ENCODE peak calls at places on chromosomes 4 and X, in eight cellular contexts. One of them, this sample, is unnamed.

GRCh38 chr4:150251752-150252190 is 173.5 kb downstream of the DCLK2 start:
- DNase-seq in MM.1S: no peak
- DNase-seq in fibroblast of lung: no peak
- DNase-seq in neural progenitor cell: peak; percentile 45
- DNase-seq in H9: peak; percentile 78
- DNase-seq in IMR-90: no peak
- DNase-seq in CD8-positive, alpha-beta memory T cell: no peak
- DNase-seq in tibial nerve: no peak
- DNase-seq in this sample: no peak

GRCh38 chrX:34586507-34586906 is 70.6 kb downstream of the TMEM47 start:
- DNase-seq in H9: no peak
- DNase-seq in fibroblast of lung: no peak
- DNase-seq in neural progenitor cell: no peak
- DNase-seq in MM.1S: no peak
- DNase-seq in IMR-90: no peak
- DNase-seq in CD8-positive, alpha-beta memory T cell: no peak
- DNase-seq in tibial nerve: no peak
- DNase-seq in this sample: no peak

GRCh38 chrX:48919360-48919821 is 567 bp upstream of the PIM2 start:
- DNase-seq in tibial nerve: no peak
- DNase-seq in CD8-positive, alpha-beta memory T cell: no peak
- DNase-seq in IMR-90: no peak
- DNase-seq in H9: no peak
- DNase-seq in MM.1S: peak; percentile 76
- DNase-seq in neural progenitor cell: no peak
- DNase-seq in fibroblast of lung: no peak
- DNase-seq in this sample: no peak

GRCh38 chr4:95106408-95106928 is 348.7 kb downstream of the BMPR1B start:
- DNase-seq in fibroblast of lung: peak; percentile 78
- DNase-seq in H9: no peak
- DNase-seq in tibial nerve: no peak
- DNase-seq in neural progenitor cell: no peak
- DNase-seq in MM.1S: no peak
- DNase-seq in CD8-positive, alpha-beta memory T cell: no peak
- DNase-seq in IMR-90: peak; percentile 47
- DNase-seq in this sample: no peak

GRCh38 chr4:111283066-111283677 is 660.3 kb upstream of the PITX2 start:
- DNase-seq in neural progenitor cell: peak; percentile 71
- DNase-seq in tibial nerve: peak; percentile 29
- DNase-seq in CD8-positive, alpha-beta memory T cell: no peak
- DNase-seq in MM.1S: peak; percentile 66
- DNase-seq in fibroblast of lung: peak; percentile 23
- DNase-seq in H9: peak; percentile 52
- DNase-seq in IMR-90: peak; percentile 57
- DNase-seq in this sample: peak; percentile 7

GRCh38 chr4:89684536-89684935 is 152.4 kb downstream of the SNCA start:
- DNase-seq in neural progenitor cell: no peak
- DNase-seq in IMR-90: no peak
- DNase-seq in tibial nerve: no peak
- DNase-seq in fibroblast of lung: no peak
- DNase-seq in H9: no peak
- DNase-seq in CD8-positive, alpha-beta memory T cell: no peak
- DNase-seq in MM.1S: no peak
- DNase-seq in this sample: no peak

GRCh38 chrX:72123471-72124185 is 8.1 kb downstream of the RTL5 start:
- DNase-seq in MM.1S: no peak
- DNase-seq in fibroblast of lung: peak; percentile 47
- DNase-seq in IMR-90: peak; percentile 5
- DNase-seq in CD8-positive, alpha-beta memory T cell: no peak
- DNase-seq in H9: peak; percentile 81
- DNase-seq in tibial nerve: peak; percentile 20
- DNase-seq in neural progenitor cell: peak; percentile 82
- DNase-seq in this sample: peak; percentile 77

GRCh38 chr4:12488672-12489071 is 995.5 kb downstream of the RAB28 start:
- DNase-seq in neural progenitor cell: no peak
- DNase-seq in CD8-positive, alpha-beta memory T cell: no peak
- DNase-seq in MM.1S: no peak
- DNase-seq in tibial nerve: no peak
- DNase-seq in fibroblast of lung: no peak
- DNase-seq in IMR-90: no peak
- DNase-seq in H9: no peak
- DNase-seq in this sample: peak; percentile 48

GRCh38 chr4:105461221-105462041 is 12.4 kb downstream of the PPA2 start:
- DNase-seq in fibroblast of lung: peak; percentile 62
- DNase-seq in tibial nerve: no peak
- DNase-seq in IMR-90: no peak
- DNase-seq in CD8-positive, alpha-beta memory T cell: no peak
- DNase-seq in H9: no peak
- DNase-seq in neural progenitor cell: no peak
- DNase-seq in MM.1S: peak; percentile 90
- DNase-seq in this sample: no peak

GRCh38 chr4:105460306-105460705 is 13.6 kb downstream of the PPA2 start:
- DNase-seq in MM.1S: no peak
- DNase-seq in neural progenitor cell: no peak
- DNase-seq in CD8-positive, alpha-beta memory T cell: no peak
- DNase-seq in H9: no peak
- DNase-seq in fibroblast of lung: no peak
- DNase-seq in IMR-90: no peak
- DNase-seq in tibial nerve: no peak
- DNase-seq in this sample: no peak

GRCh38 chr4:105455182-105455581 is 18.7 kb downstream of the PPA2 start:
- DNase-seq in CD8-positive, alpha-beta memory T cell: no peak
- DNase-seq in fibroblast of lung: no peak
- DNase-seq in neural progenitor cell: no peak
- DNase-seq in MM.1S: no peak
- DNase-seq in H9: no peak
- DNase-seq in IMR-90: no peak
- DNase-seq in tibial nerve: no peak
- DNase-seq in this sample: no peak

GRCh38 chr4:105455998-105456397 is 17.9 kb downstream of the PPA2 start:
- DNase-seq in IMR-90: no peak
- DNase-seq in CD8-positive, alpha-beta memory T cell: no peak
- DNase-seq in H9: no peak
- DNase-seq in fibroblast of lung: peak; percentile 32
- DNase-seq in neural progenitor cell: no peak
- DNase-seq in MM.1S: peak; percentile 83
- DNase-seq in tibial nerve: no peak
- DNase-seq in this sample: no peak

DNA sequence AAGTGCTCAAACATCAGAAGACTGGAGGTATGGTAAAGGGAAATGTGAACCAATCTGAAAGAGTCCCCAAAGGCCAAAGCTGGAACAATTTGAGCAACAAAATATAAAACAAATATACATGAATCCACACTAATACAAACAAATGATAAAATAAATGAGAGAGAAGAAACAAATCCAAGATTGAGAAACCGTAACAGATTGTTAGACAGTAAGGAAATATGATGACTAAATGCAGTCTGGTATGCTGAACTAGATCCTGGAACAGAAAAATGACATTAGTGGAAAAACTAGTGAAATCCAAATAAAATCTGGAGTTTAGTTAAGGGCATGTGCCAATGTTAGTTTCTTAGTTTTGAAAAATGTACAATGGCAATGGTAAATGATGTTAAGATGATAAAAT is 15.9 kb downstream of the PPA2 start:
- DNase-seq in tibial nerve: no peak
- DNase-seq in fibroblast of lung: peak; percentile 36
- DNase-seq in neural progenitor cell: no peak
- DNase-seq in IMR-90: peak; percentile 42
- DNase-seq in CD8-positive, alpha-beta memory T cell: no peak
- DNase-seq in H9: no peak
- DNase-seq in MM.1S: no peak
- DNase-seq in this sample: no peak
- H3K4me1 ChIP-seq in tibial nerve: no peaks in the 10 kb centered on the region
- H3K4me1 ChIP-seq in fibroblast of lung: no peaks in the 10 kb centered on the region
- H3K4me1 ChIP-seq in neural progenitor cell: peaks cover 3% of the 10 kb centered on the region
- H3K4me1 ChIP-seq in IMR-90: peaks cover 4% of the 10 kb centered on the region
- H3K4me1 ChIP-seq in CD8-positive, alpha-beta memory T cell: no peaks in the 10 kb centered on the region
- H3K4me1 ChIP-seq in H9: no peaks in the 10 kb centered on the region
- H3K4me1 ChIP-seq in MM.1S: peaks cover 74% of the 10 kb centered on the region
- H3K4me1 ChIP-seq in this sample: peaks cover 16% of the 10 kb centered on the region

DNA sequence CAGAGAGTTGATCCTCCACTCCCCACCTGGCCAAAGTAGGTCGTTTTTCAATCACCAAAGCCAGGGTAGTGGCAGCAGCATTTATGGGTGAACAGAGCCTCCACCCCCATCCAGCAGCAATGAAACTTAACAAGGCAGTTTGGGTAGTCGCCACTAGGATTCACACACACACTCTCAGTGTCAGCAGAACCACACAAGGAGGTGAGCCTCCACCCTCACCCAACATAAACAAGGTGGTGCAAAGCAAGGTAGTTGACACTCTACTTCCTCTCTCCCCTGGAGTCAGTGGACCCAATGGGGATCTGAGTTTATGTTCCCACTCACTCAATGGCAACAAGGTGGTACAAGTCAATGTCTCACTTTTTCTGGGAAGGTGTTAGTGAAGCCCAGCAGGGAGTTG is 50.4 kb upstream of the CCDC149 start:
- DNase-seq in tibial nerve: no peak
- DNase-seq in CD8-positive, alpha-beta memory T cell: no peak
- DNase-seq in IMR-90: no peak
- DNase-seq in MM.1S: no peak
- DNase-seq in neural progenitor cell: no peak
- DNase-seq in H9: peak; percentile 33
- DNase-seq in fibroblast of lung: no peak
- DNase-seq in this sample: no peak
- H3K4me1 ChIP-seq in tibial nerve: no peaks in the 10 kb centered on the region
- H3K4me1 ChIP-seq in CD8-positive, alpha-beta memory T cell: no peaks in the 10 kb centered on the region
- H3K4me1 ChIP-seq in IMR-90: no peaks in the 10 kb centered on the region
- H3K4me1 ChIP-seq in MM.1S: peaks cover 7% of the 10 kb centered on the region
- H3K4me1 ChIP-seq in neural progenitor cell: no peaks in the 10 kb centered on the region
- H3K4me1 ChIP-seq in H9: no peaks in the 10 kb centered on the region
- H3K4me1 ChIP-seq in fibroblast of lung: no peaks in the 10 kb centered on the region
- H3K4me1 ChIP-seq in this sample: no peaks in the 10 kb centered on the region

DNA sequence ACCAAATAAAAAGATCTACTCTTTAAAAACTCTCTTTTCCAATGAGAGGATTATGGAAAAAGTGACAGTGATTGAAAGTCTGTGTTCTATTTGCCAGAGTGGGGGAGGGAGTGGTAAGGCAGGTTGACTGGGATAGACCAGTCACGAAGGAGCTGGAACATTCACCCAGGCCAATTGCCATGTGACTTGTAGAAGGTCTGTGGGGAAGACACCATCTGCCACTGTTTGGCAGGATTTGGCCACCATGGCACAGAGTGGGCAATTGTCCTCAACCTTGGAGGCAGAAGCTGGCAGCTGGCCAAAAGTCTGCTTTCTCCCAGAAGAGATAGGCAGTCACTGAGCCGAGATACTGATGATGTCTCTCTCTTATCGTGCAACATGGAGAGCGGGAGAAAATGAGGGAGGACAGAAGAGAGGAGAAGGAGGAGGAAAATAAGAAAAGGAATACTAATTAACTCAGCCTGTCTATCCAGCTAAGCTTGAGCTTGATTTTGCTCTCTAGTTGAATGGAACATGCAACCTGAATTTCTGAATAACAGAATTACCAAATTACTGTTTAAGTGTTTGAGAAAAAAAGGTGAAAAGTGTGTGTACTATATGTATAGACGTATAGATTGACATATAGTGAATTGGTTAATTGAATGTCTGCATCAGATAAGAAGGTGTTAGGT is 267.1 kb downstream of the ARHGAP24 start:
- DNase-seq in fibroblast of lung: no peak
- DNase-seq in neural progenitor cell: no peak
- DNase-seq in H9: no peak
- DNase-seq in MM.1S: no peak
- DNase-seq in tibial nerve: no peak
- DNase-seq in IMR-90: no peak
- DNase-seq in CD8-positive, alpha-beta memory T cell: no peak
- DNase-seq in this sample: peak; percentile 39
- H3K4me1 ChIP-seq in fibroblast of lung: peaks cover 8% of the 10 kb centered on the region
- H3K4me1 ChIP-seq in neural progenitor cell: no peaks in the 10 kb centered on the region
- H3K4me1 ChIP-seq in H9: no peaks in the 10 kb centered on the region
- H3K4me1 ChIP-seq in MM.1S: no peaks in the 10 kb centered on the region
- H3K4me1 ChIP-seq in tibial nerve: no peaks in the 10 kb centered on the region
- H3K4me1 ChIP-seq in IMR-90: peaks cover 2% of the 10 kb centered on the region
- H3K4me1 ChIP-seq in CD8-positive, alpha-beta memory T cell: no peaks in the 10 kb centered on the region
- H3K4me1 ChIP-seq in this sample: peaks cover 42% of the 10 kb centered on the region

GRCh38 chr4:48194986-48195773 is 61.1 kb upstream of the TXK start:
- DNase-seq in MM.1S: peak; percentile 57
- DNase-seq in neural progenitor cell: no peak
- DNase-seq in fibroblast of lung: peak; percentile 57
- DNase-seq in H9: no peak
- DNase-seq in IMR-90: peak; percentile 12
- DNase-seq in tibial nerve: no peak
- DNase-seq in CD8-positive, alpha-beta memory T cell: no peak
- DNase-seq in this sample: no peak

GRCh38 chr4:48197643-48198237 is 63.7 kb upstream of the TXK start:
- DNase-seq in tibial nerve: no peak
- DNase-seq in MM.1S: no peak
- DNase-seq in H9: no peak
- DNase-seq in CD8-positive, alpha-beta memory T cell: no peak
- DNase-seq in neural progenitor cell: no peak
- DNase-seq in fibroblast of lung: no peak
- DNase-seq in IMR-90: no peak
- DNase-seq in this sample: no peak

GRCh38 chr4:48193921-48194320 is 59.9 kb upstream of the TXK start:
- DNase-seq in CD8-positive, alpha-beta memory T cell: no peak
- DNase-seq in tibial nerve: no peak
- DNase-seq in neural progenitor cell: no peak
- DNase-seq in IMR-90: no peak
- DNase-seq in fibroblast of lung: no peak
- DNase-seq in MM.1S: no peak
- DNase-seq in H9: no peak
- DNase-seq in this sample: no peak

GRCh38 chr4:48195853-48196252 is 61.8 kb upstream of the TXK start:
- DNase-seq in neural progenitor cell: no peak
- DNase-seq in tibial nerve: no peak
- DNase-seq in fibroblast of lung: no peak
- DNase-seq in CD8-positive, alpha-beta memory T cell: no peak
- DNase-seq in IMR-90: no peak
- DNase-seq in MM.1S: no peak
- DNase-seq in H9: no peak
- DNase-seq in this sample: no peak

DNA sequence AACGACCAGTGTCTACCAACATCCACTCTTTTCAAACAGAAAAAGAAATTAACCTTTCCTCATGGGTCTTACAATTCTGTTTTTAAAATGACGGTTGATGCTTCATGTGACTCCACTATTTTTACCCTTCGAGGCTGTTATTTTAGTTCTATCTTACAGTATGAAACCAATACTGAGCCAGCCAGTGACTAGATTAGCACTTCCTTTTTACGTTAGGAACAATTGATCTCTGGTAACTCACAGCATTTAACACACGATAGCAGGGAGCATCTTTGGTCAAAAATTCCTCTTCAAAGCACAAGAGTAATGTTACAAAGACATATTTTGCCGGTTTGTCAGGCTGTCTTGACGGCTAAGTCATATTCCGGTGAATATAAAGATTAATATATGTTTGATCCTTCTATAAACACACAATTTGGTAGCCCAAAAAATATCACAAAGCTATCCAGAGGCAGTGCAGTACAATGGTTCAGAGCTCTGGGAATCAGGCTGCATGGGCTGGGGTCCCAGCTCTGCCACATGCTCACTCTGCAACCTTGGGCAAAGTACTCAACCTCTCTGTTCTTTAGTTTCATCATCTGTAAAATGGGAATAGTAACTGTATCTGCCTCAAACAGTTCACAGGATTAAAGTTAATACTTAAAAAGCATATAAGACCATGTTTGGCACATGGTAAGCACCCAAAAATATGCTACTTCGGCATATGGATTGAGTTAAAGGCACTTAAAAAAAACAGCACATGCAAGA is 62.9 kb upstream of the TXK start:
- DNase-seq in tibial nerve: no peak
- DNase-seq in fibroblast of lung: no peak
- DNase-seq in IMR-90: no peak
- DNase-seq in neural progenitor cell: no peak
- DNase-seq in CD8-positive, alpha-beta memory T cell: no peak
- DNase-seq in H9: no peak
- DNase-seq in MM.1S: peak; percentile 87
- DNase-seq in this sample: no peak
- H3K4me1 ChIP-seq in tibial nerve: no peaks in the 10 kb centered on the region
- H3K4me1 ChIP-seq in fibroblast of lung: peaks cover 3% of the 10 kb centered on the region
- H3K4me1 ChIP-seq in IMR-90: peaks cover 4% of the 10 kb centered on the region
- H3K4me1 ChIP-seq in neural progenitor cell: no peaks in the 10 kb centered on the region
- H3K4me1 ChIP-seq in CD8-positive, alpha-beta memory T cell: no peaks in the 10 kb centered on the region
- H3K4me1 ChIP-seq in H9: no peaks in the 10 kb centered on the region
- H3K4me1 ChIP-seq in MM.1S: peaks cover 53% of the 10 kb centered on the region
- H3K4me1 ChIP-seq in this sample: peaks cover 12% of the 10 kb centered on the region